ENCODE peak calls at places on chromosomes 16 and 17, in four cellular contexts. I is GM12878, V is H1, Y is K562. F is an unnamed sample.

GRCh38 chr17:39782980-39783379 is 45.2 kb downstream of the GRB7 start:
- DNase-seq in I (no peak), V (no peak), Y (no peak), F (no peak)

GRCh38 chr16:48580925-48581500 is 29.0 kb downstream of the N4BP1 start:
- DNase-seq in I (no peak), V (no peak), Y (no peak), F (no peak)

GRCh38 chr17:17836818-17837379 is at the start of gene SREBF1:
- DNase-seq in I (no peak), V (peak; percentile 59), Y (peak; percentile 83), F (peak; percentile 87)

GRCh38 chr17:80264048-80264792 is 3.6 kb downstream of the RNF213 start:
- DNase-seq in I (no peak), V (no peak), Y (no peak), F (no peak)

GRCh38 chr16:57807968-57808528 is 5.8 kb upstream of the KIFC3 start:
- DNase-seq in I (no peak), V (no peak), Y (peak; percentile 87), F (peak; percentile 84)

GRCh38 chr16:12516621-12517309 is 286.9 kb downstream of the CPPED1 start:
- DNase-seq in I (no peak), V (no peak), Y (no peak), F (no peak)

GRCh38 chr16:84446596-84447392 is 57.7 kb downstream of the MEAK7 start:
- DNase-seq in I (no peak), V (no peak), Y (no peak), F (no peak)

GRCh38 chr17:83185023-83186002 is 105.9 kb downstream of the METRNL start:
- DNase-seq in I (no peak), V (no peak), Y (no peak), F (no peak)

GRCh38 chr16:70429888-70430666 is 8.8 kb downstream of the ST3GAL2 start:
- DNase-seq in I (peak; percentile 70), V (no peak), Y (peak; percentile 16), F (no peak)

GRCh38 chr16:19410435-19411153 is 7.1 kb upstream of the TMC5 start:
- DNase-seq in I (no peak), V (peak; percentile 47), Y (no peak), F (peak; percentile 76)

GRCh38 chr17:15453246-15453645 is 14.2 kb downstream of the CDRT4 start:
- DNase-seq in I (no peak), V (no peak), Y (no peak), F (no peak)

GRCh38 chr16:81798311-81799137 is 19.4 kb downstream of the PLCG2 start:
- DNase-seq in I (peak; percentile 97), V (no peak), Y (no peak), F (no peak)

GRCh38 chr17:77877019-77877418 is 81.5 kb upstream of the TNRC6C start:
- DNase-seq in I (no peak), V (no peak), Y (no peak), F (no peak)

GRCh38 chr16:66950971-66951790 is 9.9 kb upstream of the CES3 start:
- DNase-seq in I (no peak), V (no peak), Y (no peak), F (no peak)

GRCh38 chr17:15963670-15964110 is 18.8 kb downstream of the ADORA2B start:
- DNase-seq in I (no peak), V (no peak), Y (no peak), F (no peak)

GRCh38 chr16:71830359-71830758 is 15.4 kb upstream of the ATXN1L start:
- DNase-seq in I (no peak), V (no peak), Y (no peak), F (no peak)

GRCh38 chr16:87392823-87393679 is 915 bp downstream of the MAP1LC3B start:
- DNase-seq in I (no peak), V (no peak), Y (peak; percentile 68), F (peak; percentile 69)

GRCh38 chr17:76179496-76180467 is 38.7 kb upstream of the FOXJ1 start:
- DNase-seq in I (peak; percentile 46), V (no peak), Y (peak; percentile 79), F (no peak)

GRCh38 chr17:9643611-9644010 is 1.7 kb upstream of the USP43 start:
- DNase-seq in I (no peak), V (no peak), Y (no peak), F (no peak)

GRCh38 chr16:24508614-24509013 is 30.8 kb upstream of the RBBP6 start:
- DNase-seq in I (no peak), V (no peak), Y (no peak), F (no peak)

DNA sequence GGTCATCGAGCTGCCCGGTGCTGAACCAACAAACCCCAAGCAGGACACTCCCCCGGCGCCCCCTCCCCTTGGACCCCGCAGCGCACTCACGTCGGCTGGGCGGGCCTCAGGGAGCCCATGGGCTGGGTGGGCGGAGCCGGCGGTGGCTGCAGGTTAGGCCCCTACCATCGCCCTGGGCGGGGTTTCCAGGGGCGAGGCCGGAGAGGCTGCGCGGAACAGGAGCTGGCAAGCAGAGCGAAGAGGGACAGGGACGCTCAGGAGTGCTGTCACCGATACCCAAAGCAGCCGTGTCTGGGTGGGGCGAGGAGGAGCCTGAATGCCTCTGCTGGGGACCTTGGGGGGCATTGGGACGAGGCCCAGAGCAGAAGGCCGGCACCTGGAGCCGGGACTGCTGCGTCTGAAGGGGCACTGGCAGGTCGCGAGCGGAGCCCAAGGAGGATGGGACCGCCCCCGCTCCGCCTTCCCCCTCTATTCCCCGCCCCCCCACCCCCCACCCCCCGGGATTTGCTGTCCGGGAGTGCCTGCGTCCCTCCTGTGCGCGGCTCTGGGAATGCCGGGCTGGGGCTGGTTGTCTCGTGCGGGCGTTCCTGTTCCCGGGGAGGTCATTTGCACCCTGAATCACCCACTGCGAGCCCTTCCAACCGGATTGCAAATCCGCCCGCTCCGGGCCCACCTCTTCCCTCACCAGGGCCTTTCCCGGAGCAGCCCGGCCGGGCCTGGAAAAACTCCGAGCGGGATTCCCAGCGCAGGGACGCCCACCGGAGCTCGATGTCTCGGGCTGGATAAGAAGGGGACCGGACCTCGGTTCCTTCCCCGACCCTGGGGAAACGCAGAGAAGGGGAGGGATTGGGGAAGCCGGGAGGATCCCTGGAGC is 902 bp downstream of the ARHGAP27 start:
- DNase-seq in I (no peak), V (peak; percentile 63), Y (peak; percentile 89), F (peak; percentile 92)
- TF ChIP-seq NRF1 in I (no peak), V (no peak), Y (peak; percentile 73), F (no peak)

GRCh38 chr16:1983544-1984346 is at the start of gene GFER:
- DNase-seq in I (peak; percentile 43), V (peak; percentile 81), Y (peak; percentile 95), F (peak; percentile 99)
- TF ChIP-seq MAX in I (no peak), V (peak; percentile 81), Y (peak; percentile 65), F (peak; percentile 14)

DNA sequence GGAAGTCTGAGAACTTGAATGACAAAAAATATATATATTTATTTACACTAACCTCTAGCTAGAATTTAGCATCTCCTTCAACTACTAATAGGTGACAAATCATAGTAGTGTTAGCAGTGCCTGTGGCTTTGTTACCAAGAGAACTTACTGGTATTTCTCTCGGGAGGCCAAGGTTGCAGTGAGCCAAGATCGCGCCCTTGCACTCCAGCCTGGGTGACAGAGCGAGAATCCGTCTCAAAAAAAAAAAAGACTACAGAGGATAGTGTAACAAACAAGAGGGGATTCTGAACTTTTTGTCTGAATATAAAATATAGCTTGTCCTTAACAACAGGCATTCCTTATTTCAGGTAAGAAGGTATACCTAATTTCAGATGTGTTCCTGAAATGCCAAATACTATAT is 1.3 kb upstream of the SUZ12 start:
- DNase-seq in I (no peak), V (no peak), Y (no peak), F (no peak)
- TF ChIP-seq CHD2 in I (no peak), V (no peak), Y (no peak), F (no peak)

GRCh38 chr16:64545769-64546168 is 576.1 kb downstream of the CDH11 start:
- DNase-seq in I (no peak), V (no peak), Y (no peak), F (no peak)
- TF ChIP-seq NRF1 in I (no peak), V (no peak), Y (no peak), F (no peak)

GRCh38 chr16:88437367-88437964 is 15.6 kb upstream of the ZFPM1 start:
- DNase-seq in I (no peak), V (peak; percentile 44), Y (peak; percentile 74), F (peak; percentile 95)
- TF ChIP-seq MAX in I (no peak), V (peak; percentile 27), Y (no peak), F (no peak)